ENCODE peak calls at places on chromosome X, in eight cellular contexts. One of them, this sample, is unnamed.
A peak's percentile ranks its signal among the peaks of the same experiment; 100 is the strongest.

GRCh38 chrX:1423215-1423614 is 29.5 kb downstream of the ASMTL start:
- DNase-seq in activated CD4-positive, alpha-beta T cell treated with anti-CD3 and anti-CD28 coated beads, Interleukin-2, amount 50 U/mL, for 48 hours: no peak
- DNase-seq in mucosa of descending colon: no peak
- DNase-seq in tibial nerve: no peak
- DNase-seq in stimulated activated CD8-positive, alpha-beta memory T cell treated with anti-CD3 and anti-CD28 coated beads, Interleukin-15, amount 100 ng/mL, for 48 hours: no peak
- DNase-seq in GM06990: no peak
- DNase-seq in cerebellar cortex: no peak
- DNase-seq in EL: no peak
- DNase-seq in this sample: no peak

GRCh38 chrX:74242050-74242449 is 61.9 kb upstream of the ZCCHC13 start:
- DNase-seq in cerebellar cortex: no peak
- DNase-seq in GM06990: no peak
- DNase-seq in stimulated activated CD8-positive, alpha-beta memory T cell treated with anti-CD3 and anti-CD28 coated beads, Interleukin-15, amount 100 ng/mL, for 48 hours: no peak
- DNase-seq in tibial nerve: no peak
- DNase-seq in activated CD4-positive, alpha-beta T cell treated with anti-CD3 and anti-CD28 coated beads, Interleukin-2, amount 50 U/mL, for 48 hours: no peak
- DNase-seq in EL: peak; percentile 57
- DNase-seq in mucosa of descending colon: no peak
- DNase-seq in this sample: no peak

GRCh38 chrX:9252182-9252581 is 212.7 kb upstream of the TBL1X start:
- DNase-seq in activated CD4-positive, alpha-beta T cell treated with anti-CD3 and anti-CD28 coated beads, Interleukin-2, amount 50 U/mL, for 48 hours: no peak
- DNase-seq in tibial nerve: no peak
- DNase-seq in stimulated activated CD8-positive, alpha-beta memory T cell treated with anti-CD3 and anti-CD28 coated beads, Interleukin-15, amount 100 ng/mL, for 48 hours: no peak
- DNase-seq in EL: no peak
- DNase-seq in cerebellar cortex: no peak
- DNase-seq in mucosa of descending colon: no peak
- DNase-seq in GM06990: no peak
- DNase-seq in this sample: no peak

GRCh38 chrX:134237363-134237702 is 351 bp downstream of the CCDC160 start:
- DNase-seq in cerebellar cortex: peak; percentile 33
- DNase-seq in mucosa of descending colon: no peak
- DNase-seq in tibial nerve: no peak
- DNase-seq in activated CD4-positive, alpha-beta T cell treated with anti-CD3 and anti-CD28 coated beads, Interleukin-2, amount 50 U/mL, for 48 hours: no peak
- DNase-seq in stimulated activated CD8-positive, alpha-beta memory T cell treated with anti-CD3 and anti-CD28 coated beads, Interleukin-15, amount 100 ng/mL, for 48 hours: no peak
- DNase-seq in EL: no peak
- DNase-seq in GM06990: no peak
- DNase-seq in this sample: no peak

GRCh38 chrX:71056857-71057256 is 11.3 kb downstream of the SNX12 start:
- DNase-seq in GM06990: no peak
- DNase-seq in cerebellar cortex: no peak
- DNase-seq in stimulated activated CD8-positive, alpha-beta memory T cell treated with anti-CD3 and anti-CD28 coated beads, Interleukin-15, amount 100 ng/mL, for 48 hours: no peak
- DNase-seq in activated CD4-positive, alpha-beta T cell treated with anti-CD3 and anti-CD28 coated beads, Interleukin-2, amount 50 U/mL, for 48 hours: no peak
- DNase-seq in EL: no peak
- DNase-seq in tibial nerve: no peak
- DNase-seq in mucosa of descending colon: no peak
- DNase-seq in this sample: no peak

GRCh38 chrX:10633722-10634121 is 13.3 kb upstream of the MID1 start:
- DNase-seq in stimulated activated CD8-positive, alpha-beta memory T cell treated with anti-CD3 and anti-CD28 coated beads, Interleukin-15, amount 100 ng/mL, for 48 hours: no peak
- DNase-seq in tibial nerve: peak; percentile 39
- DNase-seq in EL: peak; percentile 87
- DNase-seq in mucosa of descending colon: no peak
- DNase-seq in GM06990: no peak
- DNase-seq in activated CD4-positive, alpha-beta T cell treated with anti-CD3 and anti-CD28 coated beads, Interleukin-2, amount 50 U/mL, for 48 hours: no peak
- DNase-seq in cerebellar cortex: no peak
- DNase-seq in this sample: no peak

GRCh38 chrX:109840585-109840984 is 107.5 kb upstream of the ACSL4 start:
- DNase-seq in EL: peak; percentile 92
- DNase-seq in cerebellar cortex: no peak
- DNase-seq in GM06990: no peak
- DNase-seq in tibial nerve: peak; percentile 17
- DNase-seq in stimulated activated CD8-positive, alpha-beta memory T cell treated with anti-CD3 and anti-CD28 coated beads, Interleukin-15, amount 100 ng/mL, for 48 hours: peak; percentile 13
- DNase-seq in mucosa of descending colon: no peak
- DNase-seq in activated CD4-positive, alpha-beta T cell treated with anti-CD3 and anti-CD28 coated beads, Interleukin-2, amount 50 U/mL, for 48 hours: peak; percentile 16
- DNase-seq in this sample: no peak

GRCh38 chrX:9855536-9856320 is 69.5 kb downstream of the SHROOM2 start:
- DNase-seq in GM06990: no peak
- DNase-seq in mucosa of descending colon: no peak
- DNase-seq in activated CD4-positive, alpha-beta T cell treated with anti-CD3 and anti-CD28 coated beads, Interleukin-2, amount 50 U/mL, for 48 hours: no peak
- DNase-seq in cerebellar cortex: no peak
- DNase-seq in EL: no peak
- DNase-seq in stimulated activated CD8-positive, alpha-beta memory T cell treated with anti-CD3 and anti-CD28 coated beads, Interleukin-15, amount 100 ng/mL, for 48 hours: no peak
- DNase-seq in tibial nerve: no peak
- DNase-seq in this sample: no peak

GRCh38 chrX:72169008-72169728 is 12.4 kb upstream of the PIN4 start:
- DNase-seq in mucosa of descending colon: no peak
- DNase-seq in stimulated activated CD8-positive, alpha-beta memory T cell treated with anti-CD3 and anti-CD28 coated beads, Interleukin-15, amount 100 ng/mL, for 48 hours: peak; percentile 3
- DNase-seq in cerebellar cortex: no peak
- DNase-seq in GM06990: no peak
- DNase-seq in tibial nerve: no peak
- DNase-seq in EL: peak; percentile 0
- DNase-seq in activated CD4-positive, alpha-beta T cell treated with anti-CD3 and anti-CD28 coated beads, Interleukin-2, amount 50 U/mL, for 48 hours: peak; percentile 19
- DNase-seq in this sample: no peak

GRCh38 chrX:119427024-119427794 is 28.1 kb downstream of the SLC25A43 start:
- DNase-seq in tibial nerve: no peak
- DNase-seq in activated CD4-positive, alpha-beta T cell treated with anti-CD3 and anti-CD28 coated beads, Interleukin-2, amount 50 U/mL, for 48 hours: no peak
- DNase-seq in EL: peak; percentile 41
- DNase-seq in GM06990: peak; percentile 48
- DNase-seq in mucosa of descending colon: peak; percentile 19
- DNase-seq in stimulated activated CD8-positive, alpha-beta memory T cell treated with anti-CD3 and anti-CD28 coated beads, Interleukin-15, amount 100 ng/mL, for 48 hours: no peak
- DNase-seq in cerebellar cortex: no peak
- DNase-seq in this sample: no peak

GRCh38 chrX:16834811-16835210 is 35.4 kb downstream of the RBBP7 start:
- DNase-seq in tibial nerve: no peak
- DNase-seq in GM06990: no peak
- DNase-seq in cerebellar cortex: no peak
- DNase-seq in stimulated activated CD8-positive, alpha-beta memory T cell treated with anti-CD3 and anti-CD28 coated beads, Interleukin-15, amount 100 ng/mL, for 48 hours: no peak
- DNase-seq in mucosa of descending colon: no peak
- DNase-seq in EL: no peak
- DNase-seq in activated CD4-positive, alpha-beta T cell treated with anti-CD3 and anti-CD28 coated beads, Interleukin-2, amount 50 U/mL, for 48 hours: no peak
- DNase-seq in this sample: no peak

GRCh38 chrX:43845776-43846175 is 36.5 kb downstream of the MAOB start:
- DNase-seq in cerebellar cortex: no peak
- DNase-seq in EL: no peak
- DNase-seq in stimulated activated CD8-positive, alpha-beta memory T cell treated with anti-CD3 and anti-CD28 coated beads, Interleukin-15, amount 100 ng/mL, for 48 hours: no peak
- DNase-seq in activated CD4-positive, alpha-beta T cell treated with anti-CD3 and anti-CD28 coated beads, Interleukin-2, amount 50 U/mL, for 48 hours: no peak
- DNase-seq in GM06990: no peak
- DNase-seq in tibial nerve: no peak
- DNase-seq in mucosa of descending colon: no peak
- DNase-seq in this sample: no peak

GRCh38 chrX:146973283-146973682 is 158.7 kb upstream of the CXorf51A start:
- DNase-seq in activated CD4-positive, alpha-beta T cell treated with anti-CD3 and anti-CD28 coated beads, Interleukin-2, amount 50 U/mL, for 48 hours: no peak
- DNase-seq in stimulated activated CD8-positive, alpha-beta memory T cell treated with anti-CD3 and anti-CD28 coated beads, Interleukin-15, amount 100 ng/mL, for 48 hours: no peak
- DNase-seq in EL: no peak
- DNase-seq in cerebellar cortex: no peak
- DNase-seq in tibial nerve: no peak
- DNase-seq in GM06990: no peak
- DNase-seq in mucosa of descending colon: no peak
- DNase-seq in this sample: no peak

GRCh38 chrX:105297041-105297440 is 76.5 kb upstream of the TEX13A start:
- DNase-seq in GM06990: no peak
- DNase-seq in activated CD4-positive, alpha-beta T cell treated with anti-CD3 and anti-CD28 coated beads, Interleukin-2, amount 50 U/mL, for 48 hours: no peak
- DNase-seq in mucosa of descending colon: no peak
- DNase-seq in EL: no peak
- DNase-seq in cerebellar cortex: no peak
- DNase-seq in tibial nerve: no peak
- DNase-seq in stimulated activated CD8-positive, alpha-beta memory T cell treated with anti-CD3 and anti-CD28 coated beads, Interleukin-15, amount 100 ng/mL, for 48 hours: no peak
- DNase-seq in this sample: no peak

GRCh38 chrX:72115380-72115779 is 16.3 kb downstream of the RTL5 start:
- DNase-seq in cerebellar cortex: no peak
- DNase-seq in tibial nerve: no peak
- DNase-seq in mucosa of descending colon: no peak
- DNase-seq in EL: no peak
- DNase-seq in GM06990: no peak
- DNase-seq in activated CD4-positive, alpha-beta T cell treated with anti-CD3 and anti-CD28 coated beads, Interleukin-2, amount 50 U/mL, for 48 hours: no peak
- DNase-seq in stimulated activated CD8-positive, alpha-beta memory T cell treated with anti-CD3 and anti-CD28 coated beads, Interleukin-15, amount 100 ng/mL, for 48 hours: no peak
- DNase-seq in this sample: no peak

GRCh38 chrX:129956145-129956544 is 26.3 kb upstream of the BCORL1 start:
- DNase-seq in EL: no peak
- DNase-seq in tibial nerve: no peak
- DNase-seq in GM06990: no peak
- DNase-seq in cerebellar cortex: no peak
- DNase-seq in activated CD4-positive, alpha-beta T cell treated with anti-CD3 and anti-CD28 coated beads, Interleukin-2, amount 50 U/mL, for 48 hours: no peak
- DNase-seq in mucosa of descending colon: no peak
- DNase-seq in stimulated activated CD8-positive, alpha-beta memory T cell treated with anti-CD3 and anti-CD28 coated beads, Interleukin-15, amount 100 ng/mL, for 48 hours: no peak
- DNase-seq in this sample: no peak

GRCh38 chrX:22323541-22323940 is 50.8 kb downstream of the CBLL2 start:
- DNase-seq in stimulated activated CD8-positive, alpha-beta memory T cell treated with anti-CD3 and anti-CD28 coated beads, Interleukin-15, amount 100 ng/mL, for 48 hours: no peak
- DNase-seq in GM06990: no peak
- DNase-seq in tibial nerve: no peak
- DNase-seq in mucosa of descending colon: no peak
- DNase-seq in cerebellar cortex: no peak
- DNase-seq in EL: peak; percentile 71
- DNase-seq in activated CD4-positive, alpha-beta T cell treated with anti-CD3 and anti-CD28 coated beads, Interleukin-2, amount 50 U/mL, for 48 hours: no peak
- DNase-seq in this sample: no peak